ENCODE peak calls at places on chromosomes 12 and 14, in four cellular contexts. One of them, this sample, is unnamed.
A peak's percentile ranks its signal among the peaks of the same experiment; 100 is the strongest.

GRCh38 chr12:70948976-70949336 is 28.4 kb upstream of the PTPRR start:
- DNase-seq in colonic mucosa: no peak
- DNase-seq in endothelial cell: no peak
- DNase-seq in AG10803: no peak
- DNase-seq in this sample: no peak

GRCh38 chr12:130031571-130032189 is 127.9 kb upstream of the TMEM132D start:
- DNase-seq in colonic mucosa: peak; percentile 53
- DNase-seq in endothelial cell: peak; percentile 36
- DNase-seq in AG10803: peak; percentile 6
- DNase-seq in this sample: peak; percentile 36

GRCh38 chr12:120247621-120248030 is 17.9 kb downstream of the PXN start:
- DNase-seq in colonic mucosa: no peak
- DNase-seq in endothelial cell: no peak
- DNase-seq in AG10803: peak; percentile 83
- DNase-seq in this sample: no peak

GRCh38 chr12:57897296-57897974 is 43.9 kb upstream of the ATP23 start:
- DNase-seq in colonic mucosa: no peak
- DNase-seq in endothelial cell: no peak
- DNase-seq in AG10803: no peak
- DNase-seq in this sample: no peak

GRCh38 chr12:54935235-54935951 is 49.2 kb downstream of the TESPA1 start:
- DNase-seq in colonic mucosa: no peak
- DNase-seq in endothelial cell: no peak
- DNase-seq in AG10803: peak; percentile 70
- DNase-seq in this sample: peak; percentile 66

GRCh38 chr14:23061995-23062394 is 4.7 kb upstream of the CDH24 start:
- DNase-seq in colonic mucosa: no peak
- DNase-seq in endothelial cell: no peak
- DNase-seq in AG10803: peak; percentile 90
- DNase-seq in this sample: no peak

GRCh38 chr14:29851397-29851796 is 76.2 kb downstream of the PRKD1 start:
- DNase-seq in colonic mucosa: no peak
- DNase-seq in endothelial cell: no peak
- DNase-seq in AG10803: peak; percentile 73
- DNase-seq in this sample: no peak

GRCh38 chr12:115944851-115945496 is 332.5 kb downstream of the MED13L start:
- DNase-seq in colonic mucosa: no peak
- DNase-seq in endothelial cell: no peak
- DNase-seq in AG10803: no peak
- DNase-seq in this sample: no peak

GRCh38 chr14:24959791-24960331 is 90.1 kb downstream of the STXBP6 start:
- DNase-seq in colonic mucosa: no peak
- DNase-seq in endothelial cell: no peak
- DNase-seq in AG10803: no peak
- DNase-seq in this sample: no peak

This sample was measured in naive thymus-derived CD4-positive, alpha-beta T cell.